ENCODE peak calls at places on chromosomes 4 and X, in five cellular contexts. S is NAMALWA, P is substantia nigra, O is cardiac muscle cell, I is endothelial cell. D is an unnamed sample.
A peak's percentile ranks its signal among the peaks of the same experiment; 100 is the strongest.

GRCh38 chrX:20061869-20062254 is 54.8 kb downstream of the MAP7D2 start:
- DNase-seq in S (no peak), P (no peak), I (no peak), O (no peak), D (no peak)

GRCh38 chr4:79049840-79050520 is 110.7 kb upstream of the PAQR3 start:
- DNase-seq in S (no peak), O (no peak), P (no peak), I (no peak), D (no peak)

GRCh38 chr4:80307774-80308465 is 27.6 kb upstream of the CFAP299 start:
- DNase-seq in I (no peak), O (no peak), S (no peak), P (no peak), D (no peak)

GRCh38 chr4:55906999-55907398 is 41.7 kb upstream of the CEP135 start:
- DNase-seq in P (no peak), S (no peak), O (no peak), I (no peak), D (no peak)

GRCh38 chrX:69152398-69152797 is 12.9 kb downstream of the PJA1 start:
- DNase-seq in O (no peak), I (no peak), P (no peak), S (no peak), D (no peak)

GRCh38 chrX:134774190-134775048 is 116.1 kb upstream of the PLAC1 start:
- DNase-seq in I (no peak), P (no peak), S (no peak), O (no peak), D (no peak)

GRCh38 chr4:20255823-20256222 is 4.1 kb downstream of the SLIT2 start:
- DNase-seq in I (no peak), P (no peak), S (no peak), O (no peak), D (no peak)

GRCh38 chrX:45196701-45197100 is 4.0 kb downstream of the DIPK2B start:
- DNase-seq in P (no peak), I (no peak), S (no peak), O (no peak), D (no peak)

GRCh38 chr4:94566420-94566819 is 114.7 kb downstream of the PDLIM5 start:
- DNase-seq in O (no peak), I (no peak), S (no peak), P (no peak), D (no peak)

GRCh38 chr4:157012781-157013180 is 41.2 kb upstream of the PDGFC start:
- DNase-seq in I (no peak), O (no peak), P (no peak), S (no peak), D (peak; percentile 4)

GRCh38 chr4:104905546-104905945 is 241.1 kb upstream of the TET2 start:
- DNase-seq in S (no peak), P (no peak), O (no peak), I (no peak), D (no peak)

GRCh38 chr4:41176357-41176756 is 38.0 kb downstream of the APBB2 start:
- DNase-seq in P (no peak), S (no peak), I (no peak), O (no peak), D (no peak)

GRCh38 chr4:7746351-7747061 is 193.2 kb downstream of the AFAP1 start:
- DNase-seq in S (no peak), P (no peak), O (no peak), I (no peak), D (no peak)

GRCh38 chrX:40172980-40173661 is 75.4 kb upstream of the BCOR start:
- DNase-seq in I (no peak), S (no peak), P (no peak), O (no peak), D (no peak)

GRCh38 chr4:769511-769910 is 56.4 kb downstream of the CPLX1 start:
- DNase-seq in I (no peak), S (no peak), P (no peak), O (no peak), D (no peak)

GRCh38 chr4:610411-611261 is 14.7 kb upstream of the PDE6B start:
- DNase-seq in S (no peak), P (peak; percentile 25), O (no peak), I (no peak), D (peak; percentile 51)

GRCh38 chr4:126023946-126024345 is 709.2 kb downstream of the FAT4 start:
- DNase-seq in P (no peak), I (no peak), O (no peak), S (no peak), D (no peak)

GRCh38 chr4:80611366-80611765 is 275.8 kb downstream of the CFAP299 start:
- DNase-seq in S (peak; percentile 85), O (no peak), I (no peak), P (no peak), D (no peak)

GRCh38 chr4:168451744-168452394 is 28.4 kb downstream of the DDX60L start:
- DNase-seq in P (no peak), O (no peak), S (no peak), I (no peak), D (no peak)

GRCh38 chr4:124060261-124060918 is 652.1 kb downstream of the ANKRD50 start:
- DNase-seq in P (no peak), O (peak; percentile 34), S (no peak), I (no peak), D (peak; percentile 53)

GRCh38 chr4:181807771-181808170 is 435.4 kb upstream of the TENM3 start:
- DNase-seq in I (no peak), P (no peak), O (no peak), S (no peak), D (no peak)

GRCh38 chr4:170030121-170030520 is 3.9 kb upstream of the MFAP3L start:
- DNase-seq in P (no peak), I (no peak), O (no peak), S (no peak), D (no peak)

GRCh38 chr4:26459054-26459755 is 31.1 kb downstream of the CCKAR start:
- DNase-seq in I (no peak), S (peak; percentile 70), P (no peak), O (peak; percentile 56), D (peak; percentile 47)

GRCh38 chr4:3416821-3417221 is 24.9 kb upstream of the HGFAC start:
- DNase-seq in I (no peak), P (no peak), O (no peak), S (no peak), D (no peak)

GRCh38 chr4:161664740-161665139 is 499.1 kb downstream of the FSTL5 start:
- DNase-seq in O (no peak), S (no peak), P (no peak), I (no peak), D (no peak)

GRCh38 chr4:189143255-189143654 is 797.4 kb upstream of the FRG1 start:
- DNase-seq in P (no peak), I (no peak), O (no peak), S (no peak), D (no peak)

GRCh38 chr4:2338754-2339457 is 77.0 kb upstream of the MXD4 start:
- DNase-seq in P (no peak), S (no peak), O (no peak), I (no peak), D (no peak)

GRCh38 chr4:8675383-8675782 is 82.8 kb downstream of the CPZ start:
- DNase-seq in I (peak; percentile 77), P (no peak), O (peak; percentile 85), S (no peak), D (peak; percentile 65)

GRCh38 chr4:7167706-7168105 is 24.6 kb upstream of the SORCS2 start:
- DNase-seq in S (no peak), O (no peak), I (no peak), P (no peak), D (peak; percentile 62)

D was measured in T47D.